ENCODE peak calls at places on chromosomes 2 and 18, in eight cellular contexts. B is GM23248; Y is CD4-positive, CD25-positive, alpha-beta regulatory T cell; M is right atrium auricular region; O is fibroblast of lung; W is K562; L is dorsolateral prefrontal cortex; E is brain microvascular endothelial cell. V is an unnamed sample.

GRCh38 chr18:3340682-3341097 is 78.8 kb downstream of the MYL12B start:
- DNase-seq in E (no peak), W (peak; percentile 34), M (no peak), Y (no peak), L (no peak), O (no peak), B (peak; percentile 32), V (peak; percentile 13)

GRCh38 chr18:28189400-28190239 is 12.7 kb upstream of the CDH2 start:
- DNase-seq in M (no peak), Y (peak; percentile 38), L (no peak), W (peak; percentile 18), B (peak; percentile 83), O (peak; percentile 75), E (peak; percentile 79), V (peak; percentile 46)

GRCh38 chr2:195408196-195408595 is 248.8 kb upstream of the SLC39A10 start:
- DNase-seq in M (no peak), O (no peak), Y (no peak), L (no peak), W (no peak), B (no peak), E (no peak), V (no peak)

GRCh38 chr2:236133410-236134012 is 34.7 kb downstream of the GBX2 start:
- DNase-seq in L (no peak), E (no peak), O (no peak), Y (no peak), W (no peak), M (no peak), B (no peak), V (no peak)

GRCh38 chr2:226953206-226953605 is 117.4 kb downstream of the RHBDD1 start:
- DNase-seq in Y (no peak), M (no peak), W (no peak), L (no peak), O (peak; percentile 8), B (peak; percentile 26), E (no peak), V (no peak)

GRCh38 chr2:44769349-44770005 is 172.0 kb upstream of the SIX3 start:
- DNase-seq in Y (no peak), O (no peak), W (no peak), L (no peak), M (no peak), E (no peak), B (no peak), V (no peak)

GRCh38 chr2:2846379-2847130 is 515.5 kb upstream of the MYT1L start:
- DNase-seq in L (peak; percentile 65), O (no peak), Y (no peak), E (no peak), W (no peak), B (no peak), M (no peak), V (peak; percentile 27)

GRCh38 chr18:7870855-7871254 is 303.7 kb downstream of the PTPRM start:
- DNase-seq in W (no peak), B (peak; percentile 5), Y (no peak), L (no peak), O (peak; percentile 17), E (no peak), M (no peak), V (no peak)

GRCh38 chr2:103402944-103403343 is 641.1 kb downstream of the TMEM182 start:
- DNase-seq in E (no peak), W (no peak), M (no peak), B (no peak), O (peak; percentile 52), Y (no peak), L (no peak), V (no peak)

GRCh38 chr2:203975912-203976311 is 39.3 kb downstream of the ICOS start:
- DNase-seq in E (no peak), B (no peak), O (no peak), L (no peak), W (no peak), M (no peak), Y (no peak), V (no peak)

GRCh38 chr2:231745303-231746038 is 35.6 kb downstream of the PDE6D start:
- DNase-seq in W (no peak), M (no peak), E (no peak), Y (no peak), O (no peak), B (no peak), L (no peak), V (no peak)

GRCh38 chr2:195500878-195501277 is 156.1 kb upstream of the SLC39A10 start:
- DNase-seq in W (no peak), B (no peak), L (no peak), Y (no peak), M (no peak), O (peak; percentile 6), E (no peak), V (no peak)

GRCh38 chr2:97924194-97924593 is 71.6 kb downstream of the TMEM131 start:
- DNase-seq in W (no peak), O (no peak), Y (no peak), B (no peak), E (no peak), M (no peak), L (no peak), V (no peak)

GRCh38 chr2:127485051-127485693 is 41.1 kb downstream of the IWS1 start:
- DNase-seq in E (no peak), W (no peak), M (no peak), B (no peak), O (no peak), Y (peak; percentile 32), L (no peak), V (no peak)

GRCh38 chr2:44969936-44970335 is 28.4 kb downstream of the SIX3 start:
- DNase-seq in W (no peak), B (no peak), E (no peak), O (no peak), M (no peak), Y (no peak), L (no peak), V (no peak)

GRCh38 chr18:73544618-73545017 is 603.0 kb downstream of the FBXO15 start:
- DNase-seq in B (no peak), Y (no peak), W (no peak), E (no peak), M (no peak), O (no peak), L (no peak), V (no peak)

GRCh38 chr2:235070063-235070706 is 118.4 kb downstream of the SH3BP4 start:
- DNase-seq in W (no peak), O (peak; percentile 52), B (peak; percentile 56), Y (no peak), L (no peak), E (no peak), M (no peak), V (no peak)

GRCh38 chr2:104547251-104547650 is 306.7 kb upstream of the POU3F3 start:
- DNase-seq in O (no peak), E (no peak), Y (no peak), L (no peak), B (no peak), W (no peak), M (no peak), V (no peak)

GRCh38 chr2:240295256-240296103 is 140.0 kb upstream of the GPC1 start:
- DNase-seq in Y (no peak), M (peak; percentile 46), L (no peak), B (no peak), W (no peak), E (peak; percentile 50), O (no peak), V (no peak)

GRCh38 chr2:121468936-121469335 is 61.7 kb upstream of the RNU4ATAC start:
- DNase-seq in O (no peak), B (no peak), Y (no peak), E (no peak), M (no peak), W (no peak), L (no peak), V (no peak)

DNA sequence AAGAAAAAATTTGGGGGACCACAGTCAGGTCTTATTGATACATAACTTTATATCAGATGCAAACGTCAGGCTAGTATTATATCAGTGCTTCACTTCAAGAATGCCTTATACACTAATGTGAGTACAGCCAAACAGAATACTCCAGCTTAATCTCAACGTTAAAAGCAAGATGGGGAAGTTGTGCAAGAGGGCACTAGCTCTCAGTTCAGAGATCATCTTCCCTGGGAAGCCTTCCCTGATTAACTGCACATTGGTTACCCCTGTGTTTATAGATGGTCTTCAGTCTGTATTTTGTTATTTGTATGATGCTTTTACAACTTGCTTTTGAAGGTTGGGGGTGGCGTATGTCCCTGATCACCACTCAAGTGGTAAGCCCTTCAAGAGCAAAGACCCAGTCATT is 11.4 kb downstream of the EPAS1 start:
- DNase-seq in Y (no peak), M (no peak), E (no peak), B (no peak), L (no peak), O (no peak), W (no peak), V (peak; percentile 49)
- H3K27ac ChIP-seq in Y (no peak overlapping the region), M (peak overlapping the region; percentile 94), E (no peak overlapping the region), B (no peak overlapping the region), L (no peak overlapping the region), O (no peak overlapping the region), W (no peak overlapping the region), V (peak overlapping the region; percentile 22)

DNA sequence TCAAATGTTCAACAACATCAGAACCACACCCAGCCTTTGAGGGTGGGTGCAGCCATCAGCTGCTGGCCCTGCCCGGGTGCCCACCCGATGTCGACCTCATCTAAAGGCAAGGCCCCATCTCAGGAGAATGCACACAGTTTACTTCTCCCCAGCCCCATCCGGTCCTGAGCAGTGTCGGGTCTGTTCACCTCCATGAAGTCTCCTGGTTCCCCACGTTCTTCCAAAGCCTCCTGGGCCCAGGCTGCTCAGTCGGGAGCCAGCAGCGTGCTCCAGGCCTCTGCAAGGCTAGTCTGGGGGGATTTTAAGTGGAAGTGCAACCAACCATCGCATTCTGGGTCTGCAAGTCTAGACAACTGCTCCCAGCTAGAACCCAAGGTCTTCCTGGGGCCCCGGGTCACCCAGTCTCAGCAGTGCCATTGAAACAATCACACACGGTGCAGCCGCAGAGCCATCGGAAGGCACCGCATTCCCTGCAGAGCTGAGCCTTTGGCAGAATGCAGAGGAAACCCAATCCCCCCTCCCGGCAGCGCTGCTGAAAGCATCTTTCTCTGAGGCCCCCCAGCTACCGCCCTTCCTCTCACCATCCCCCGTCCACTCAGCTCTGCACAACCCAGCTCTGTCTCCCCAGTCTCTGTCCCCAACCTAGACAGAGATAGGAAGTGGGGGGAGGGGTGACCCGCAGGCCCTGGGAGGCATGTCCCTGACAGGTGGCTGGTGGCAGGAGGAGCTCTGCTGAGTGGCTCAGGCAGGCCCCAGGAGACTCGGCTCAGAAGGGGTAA is 8.5 kb downstream of the ESPNL start:
- DNase-seq in B (no peak), W (peak; percentile 37), M (no peak), O (no peak), L (peak; percentile 39), E (no peak), Y (peak; percentile 62), V (no peak)
- H3K4me3 ChIP-seq in B (no peak overlapping the region), W (no peak overlapping the region), M (no peak overlapping the region), O (no peak overlapping the region), L (no peak overlapping the region), E (no peak overlapping the region), Y (no peak overlapping the region), V (no peak overlapping the region)

GRCh38 chr18:21996261-21996892 is 173.0 kb upstream of the GATA6 start:
- DNase-seq in L (no peak), E (no peak), Y (no peak), M (peak; percentile 66), O (peak; percentile 60), W (no peak), B (peak; percentile 7), V (peak; percentile 95)
- H3K27ac ChIP-seq in L (no peak overlapping the region), E (no peak overlapping the region), Y (no peak overlapping the region), M (peak overlapping the region; percentile 41), O (no peak overlapping the region), W (no peak overlapping the region), B (no peak overlapping the region), V (peak overlapping the region; percentile 66)

DNA sequence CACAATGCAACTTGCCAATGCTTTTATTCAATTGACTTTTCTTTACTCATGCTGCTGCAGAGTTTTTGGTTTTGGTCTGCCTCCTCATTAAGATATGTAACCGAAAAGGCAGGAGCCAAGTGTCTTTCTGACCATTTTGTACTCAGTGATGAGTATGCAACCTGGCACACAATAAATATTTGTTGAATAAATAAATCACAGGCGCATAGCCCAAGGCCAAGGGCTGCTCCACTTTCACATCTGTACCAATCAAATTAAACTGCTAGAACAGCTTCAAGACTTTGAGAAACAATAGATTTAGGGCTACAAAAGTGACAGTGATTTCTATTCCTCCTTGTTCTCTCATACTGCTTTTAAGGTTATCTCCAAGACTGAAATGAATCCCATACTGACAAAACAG is 828.2 kb downstream of the RNF144A start:
- DNase-seq in Y (no peak), O (no peak), L (no peak), B (peak; percentile 32), W (no peak), E (no peak), M (no peak), V (no peak)
- H3K4me3 ChIP-seq in Y (no peak overlapping the region), O (no peak overlapping the region), L (no peak overlapping the region), B (no peak overlapping the region), W (no peak overlapping the region), E (no peak overlapping the region), M (no peak overlapping the region), V (no peak overlapping the region)

V was measured in small intestine.